ENCODE peak calls at places on chromosomes 16 and 17, in five cellular contexts. N, C, U, R and S are unnamed samples.

GRCh38 chr17:4073983-4074830 is 68.6 kb downstream of the ZZEF1 start:
- DNase-seq in N (no peak), C (no peak), U (no peak), R (no peak), S (no peak)

GRCh38 chr16:12439443-12440232 is 364.0 kb downstream of the CPPED1 start:
- DNase-seq in N (no peak), C (no peak), U (no peak), R (no peak), S (no peak)

GRCh38 chr16:10770907-10771306 is 27.3 kb downstream of the NUBP1 start:
- DNase-seq in N (no peak), C (no peak), U (no peak), R (peak), S (no peak)

GRCh38 chr17:2893422-2893914 is 97.2 kb downstream of the RAP1GAP2 start:
- DNase-seq in N (no peak), C (no peak), U (no peak), R (no peak), S (no peak)

GRCh38 chr17:78197147-78197830 is 10.1 kb downstream of the AFMID start:
- DNase-seq in N (no peak), C (peak), U (no peak), R (no peak), S (no peak)

GRCh38 chr16:4136229-4136813 is 20.1 kb upstream of the ADCY9 start:
- DNase-seq in N (peak), C (no peak), U (no peak), R (no peak), S (no peak)

GRCh38 chr17:82239926-82240505 is 11.2 kb downstream of the SLC16A3 start:
- DNase-seq in N (no peak), C (no peak), U (no peak), R (no peak), S (no peak)

GRCh38 chr16:20898938-20899502 is 1.1 kb downstream of the DCUN1D3 start:
- DNase-seq in N (no peak), C (no peak), U (peak), R (no peak), S (no peak)

GRCh38 chr17:51853857-51854256 is 304.7 kb downstream of the CA10 start:
- DNase-seq in N (no peak), C (no peak), U (no peak), R (no peak), S (no peak)

GRCh38 chr16:63856537-63856936 is 1265.3 kb downstream of the CDH11 start:
- DNase-seq in N (peak), C (peak), U (no peak), R (no peak), S (no peak)

GRCh38 chr17:63652106-63652505 is 29.9 kb downstream of the MAP3K3 start:
- DNase-seq in N (no peak), C (no peak), U (no peak), R (no peak), S (no peak)

GRCh38 chr16:17937003-17937402 is 399.5 kb downstream of the NPIPA8 start:
- DNase-seq in N (no peak), C (no peak), U (no peak), R (no peak), S (no peak)

GRCh38 chr17:20073056-20073979 is 64.2 kb downstream of the SPECC1 start:
- DNase-seq in N (peak), C (no peak), U (peak), R (peak), S (no peak)

GRCh38 chr16:65178151-65178550 is 56.3 kb upstream of the CDH11 start:
- DNase-seq in N (no peak), C (no peak), U (peak), R (no peak), S (no peak)

GRCh38 chr16:81718637-81719036 is 60.5 kb upstream of the PLCG2 start:
- DNase-seq in N (no peak), C (no peak), U (no peak), R (no peak), S (no peak)

GRCh38 chr17:61452301-61453290 is at the start of gene TBX4:
- DNase-seq in N (no peak), C (no peak), U (no peak), R (no peak), S (no peak)

GRCh38 chr17:77867308-77867781 is 91.2 kb upstream of the TNRC6C start:
- DNase-seq in N (no peak), C (no peak), U (no peak), R (no peak), S (no peak)

GRCh38 chr16:5604770-5605169 is 507.2 kb upstream of the EEF2KMT start:
- DNase-seq in N (no peak), C (peak), U (no peak), R (no peak), S (no peak)

GRCh38 chr16:56824335-56824734 is 40.7 kb upstream of the SLC12A3 start:
- DNase-seq in N (peak), C (peak), U (no peak), R (no peak), S (no peak)

GRCh38 chr16:22635345-22635744 is 124.7 kb downstream of the NPIPB5 start:
- DNase-seq in N (no peak), C (no peak), U (no peak), R (no peak), S (no peak)

GRCh38 chr17:48587276-48588073 is 2.6 kb downstream of the HOXB3 start:
- DNase-seq in N (no peak), C (peak), U (no peak), R (no peak), S (no peak)

GRCh38 chr16:23398987-23399805 is 53.8 kb downstream of the COG7 start:
- DNase-seq in N (peak), C (peak), U (no peak), R (no peak), S (no peak)

GRCh38 chr17:67992541-67993152 is 3.6 kb downstream of the C17orf58 start:
- DNase-seq in N (no peak), C (no peak), U (no peak), R (no peak), S (no peak)

GRCh38 chr17:30832438-30832790 is 648 bp downstream of the ATAD5 start:
- DNase-seq in N (no peak), C (no peak), U (no peak), R (no peak), S (no peak)

GRCh38 chr16:56547120-56547948 is 17.5 kb upstream of the MT4 start:
- DNase-seq in N (no peak), C (no peak), U (peak), R (no peak), S (peak)

GRCh38 chr17:17109896-17110295 is 67.6 kb downstream of the MPRIP start:
- DNase-seq in N (peak), C (no peak), U (no peak), R (peak), S (no peak)

GRCh38 chr17:46772013-46772878 is 46.2 kb downstream of the WNT3 start:
- DNase-seq in N (peak), C (no peak), U (no peak), R (peak), S (no peak)

GRCh38 chr16:23801387-23801786 is 34.4 kb upstream of the PRKCB start:
- DNase-seq in N (peak), C (peak), U (peak), R (peak), S (peak)

GRCh38 chr17:72542317-72542716 is 421.5 kb downstream of the SOX9 start:
- DNase-seq in N (no peak), C (no peak), U (no peak), R (no peak), S (no peak)

GRCh38 chr17:78278139-78278741 is 46.8 kb downstream of the TMEM235 start:
- DNase-seq in N (no peak), C (peak), U (no peak), R (no peak), S (no peak)

GRCh38 chr17:45812102-45812501 is 28.0 kb downstream of the CRHR1 start:
- DNase-seq in N (no peak), C (no peak), U (no peak), R (no peak), S (no peak)

GRCh38 chr17:47244697-47245096 is 8.9 kb upstream of the ITGB3 start:
- DNase-seq in N (no peak), C (no peak), U (no peak), R (no peak), S (no peak)

GRCh38 chr17:4375039-4375748 is 8.7 kb upstream of the UBE2G1 start:
- DNase-seq in N (no peak), C (no peak), U (no peak), R (no peak), S (no peak)

GRCh38 chr16:60271382-60272180 is 1537.5 kb upstream of the GOT2 start:
- DNase-seq in N (no peak), C (no peak), U (no peak), R (no peak), S (no peak)

GRCh38 chr17:42651392-42651791 is 7.7 kb upstream of the TUBG2 start:
- DNase-seq in N (no peak), C (no peak), U (no peak), R (no peak), S (no peak)

GRCh38 chr17:10631048-10631700 is 25.9 kb downstream of the MYH3 start:
- DNase-seq in N (no peak), C (peak), U (no peak), R (peak), S (no peak)

GRCh38 chr17:75468779-75469373 is 12.4 kb downstream of the TMEM94 start:
- DNase-seq in N (no peak), C (no peak), U (no peak), R (no peak), S (no peak)

GRCh38 chr17:46986401-46986800 is 7.3 kb upstream of the RPRML start:
- DNase-seq in N (no peak), C (no peak), U (no peak), R (no peak), S (no peak)

GRCh38 chr17:65586899-65587298 is 25.5 kb upstream of the AXIN2 start:
- DNase-seq in N (no peak), C (no peak), U (no peak), R (no peak), S (no peak)

GRCh38 chr17:65589321-65589720 is 27.9 kb upstream of the AXIN2 start:
- DNase-seq in N (no peak), C (no peak), U (no peak), R (no peak), S (peak)

GRCh38 chr17:65584604-65585521 is 23.4 kb upstream of the AXIN2 start:
- DNase-seq in N (no peak), C (no peak), U (peak), R (no peak), S (peak)

GRCh38 chr17:65587602-65588193 is 26.2 kb upstream of the AXIN2 start:
- DNase-seq in N (no peak), C (no peak), U (no peak), R (no peak), S (no peak)

DNA sequence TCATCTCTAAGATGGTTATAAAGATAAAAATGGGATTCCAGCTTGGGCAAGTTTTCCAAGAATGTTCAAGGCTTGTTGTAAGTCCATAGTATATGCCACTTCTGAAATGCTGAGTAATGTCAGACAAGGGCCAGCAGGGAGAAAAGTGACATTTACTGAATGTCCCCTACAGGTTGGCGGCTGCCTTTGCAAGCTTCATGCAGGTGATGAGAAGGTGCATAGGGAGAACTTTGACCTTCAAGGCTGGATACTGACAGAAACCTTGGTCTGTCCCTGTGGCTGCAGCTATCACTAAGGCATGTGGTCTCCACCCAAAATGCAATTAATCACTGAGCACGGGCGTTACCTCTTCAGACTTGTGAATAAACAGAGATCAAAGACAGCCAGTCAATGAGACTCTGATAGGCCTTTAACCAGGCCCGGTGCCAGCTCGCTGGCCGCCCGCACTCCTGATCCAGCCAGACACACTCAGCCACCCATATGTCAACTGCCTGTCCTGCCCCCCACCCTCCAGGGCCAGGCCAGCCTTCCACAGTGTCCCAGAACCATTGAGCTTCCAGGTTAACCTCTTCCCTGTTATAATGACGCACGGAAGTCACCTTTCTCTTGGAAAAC is 26.9 kb upstream of the AXIN2 start:
- DNase-seq in N (peak), C (no peak), U (no peak), R (no peak), S (no peak)
- TF ChIP-seq CTCF in N (no peak), C (peak), U (peak), R (no peak), S (no peak)

DNA sequence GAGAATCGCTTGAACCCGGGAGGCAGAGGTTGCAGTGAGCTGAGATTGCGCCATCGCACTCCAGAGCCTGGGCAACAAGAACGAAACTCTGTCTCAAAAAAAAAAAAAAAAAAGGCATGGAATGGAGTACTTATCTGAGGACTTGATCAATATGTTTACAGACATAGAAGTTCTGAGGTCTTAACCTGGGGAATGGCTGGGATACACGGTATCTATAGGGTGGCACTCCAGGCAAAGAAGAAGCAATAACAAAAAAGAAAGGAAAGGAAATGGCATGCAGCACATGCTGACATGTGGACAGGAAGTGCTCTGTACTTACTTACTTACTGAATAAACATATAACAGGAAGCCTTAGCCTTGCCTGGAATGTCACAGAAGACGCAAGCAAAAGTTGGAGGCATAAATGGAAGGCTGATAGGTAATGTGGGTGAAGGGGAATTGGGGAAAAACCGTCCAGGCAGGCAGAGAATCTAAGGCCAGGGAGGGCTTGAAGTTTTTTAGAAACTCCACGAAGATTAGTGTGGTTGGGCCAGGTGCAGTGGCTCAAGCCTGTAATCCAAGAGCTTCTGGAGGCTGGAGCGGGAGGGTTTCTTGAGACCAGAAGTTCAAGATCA is 10.1 kb upstream of the SPOP start:
- DNase-seq in N (no peak), C (no peak), U (peak), R (no peak), S (no peak)
- H3K4me3 ChIP-seq in N (no peak), C (no peak), U (no peak), R (peak), S (no peak)

DNA sequence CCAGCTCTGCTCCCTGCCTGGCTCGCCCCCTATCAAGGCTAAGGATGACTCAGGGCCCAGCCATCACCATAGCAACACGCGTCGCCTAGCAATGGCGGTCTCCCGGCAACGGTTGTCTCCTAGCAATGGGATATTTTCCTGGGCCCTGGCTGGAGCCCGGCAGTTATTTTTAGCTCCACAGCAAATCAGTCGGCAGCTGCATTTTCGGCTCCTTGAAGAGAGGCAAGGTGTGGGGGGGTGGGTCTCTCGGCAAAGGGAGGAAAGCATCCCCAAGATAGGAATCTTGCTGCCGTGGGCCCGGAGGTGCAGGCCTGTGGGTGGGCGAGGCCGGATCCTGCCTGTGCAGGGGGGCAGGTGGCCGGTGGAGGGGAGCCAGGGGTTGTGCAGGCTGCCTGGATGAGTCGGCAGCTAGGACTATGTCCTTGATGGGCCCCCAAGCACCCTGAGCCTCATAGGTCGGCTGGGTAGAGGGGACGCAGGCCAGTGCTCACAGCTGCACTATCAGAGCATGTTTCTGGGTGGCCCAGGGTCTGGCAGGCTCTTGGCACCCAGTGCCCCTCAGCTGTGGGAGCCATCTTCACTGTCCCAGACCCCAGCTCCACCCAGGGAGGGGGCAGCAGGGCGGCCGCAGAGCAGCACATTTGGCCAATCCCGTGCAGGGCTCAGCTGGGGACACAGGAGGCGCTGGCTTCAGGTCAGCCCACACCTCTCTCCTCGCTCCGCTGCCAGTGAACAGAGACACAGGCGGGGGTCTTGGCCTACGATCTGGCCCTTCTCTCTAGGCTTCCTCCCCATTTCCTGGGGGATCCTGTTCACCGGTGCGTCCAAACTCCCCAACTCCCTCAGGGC is 4.3 kb upstream of the FBXL16 start:
- DNase-seq in N (no peak), C (peak), U (peak), R (no peak), S (no peak)
- TF ChIP-seq CTCF in N (no peak), C (peak), U (no peak), R (no peak), S (no peak)

GRCh38 chr17:1865252-1866037 is 35.6 kb downstream of the RPA1 start:
- DNase-seq in N (no peak), C (peak), U (peak), R (peak), S (peak)

GRCh38 chr17:1861391-1862010 is 31.7 kb downstream of the RPA1 start:
- DNase-seq in N (no peak), C (no peak), U (no peak), R (no peak), S (no peak)

GRCh38 chr17:1860978-1861377 is 31.2 kb downstream of the RPA1 start:
- DNase-seq in N (no peak), C (no peak), U (no peak), R (no peak), S (no peak)
- H3K4me3 ChIP-seq in N (no peak), C (no peak), U (no peak), R (no peak), S (no peak)

GRCh38 chr17:55965051-55965450 is 188.2 kb upstream of the ANKFN1 start:
- DNase-seq in N (no peak), C (no peak), U (no peak), R (no peak), S (no peak)
- TF ChIP-seq CTCF in N (no peak), C (peak), U (no peak), R (no peak), S (no peak)

DNA sequence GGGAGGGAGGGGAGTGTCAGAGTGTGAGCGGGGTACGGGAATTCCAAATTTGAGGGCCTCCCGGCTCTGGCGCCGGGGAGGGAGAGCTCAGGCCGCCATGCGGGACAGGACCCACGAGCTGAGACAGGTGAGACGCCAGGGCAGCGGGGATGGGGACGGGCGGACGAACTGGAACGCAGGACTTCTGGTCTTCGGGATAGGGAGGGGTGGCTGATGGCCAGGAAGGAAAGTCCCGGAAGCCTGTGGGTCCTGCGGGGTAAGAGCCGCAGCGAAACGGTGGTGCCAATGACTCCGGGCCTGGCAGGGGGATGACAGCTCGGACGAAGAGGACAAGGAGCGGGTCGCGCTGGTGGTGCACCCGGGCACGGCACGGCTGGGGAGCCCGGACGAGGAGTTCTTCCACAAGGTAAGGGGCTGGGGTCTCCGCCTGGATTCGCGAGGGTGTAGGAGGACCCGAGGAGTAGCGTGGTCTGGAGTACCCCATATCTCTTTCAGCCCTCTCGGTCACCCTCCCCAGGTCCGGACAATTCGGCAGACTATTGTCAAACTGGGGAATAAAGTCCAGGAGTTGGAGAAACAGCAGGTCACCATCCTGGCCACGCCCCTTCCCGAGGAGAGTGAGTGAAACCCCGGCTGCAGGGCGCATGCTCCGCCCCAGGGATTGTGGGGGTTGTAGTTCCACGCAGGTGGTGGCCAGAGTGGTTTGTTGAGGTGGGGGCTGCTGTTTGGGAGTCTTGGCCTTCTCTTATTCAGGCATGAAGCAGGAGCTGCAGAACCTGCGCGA is 543 bp downstream of the STX4 start:
- DNase-seq in N (peak), C (peak), U (peak), R (peak), S (peak)
- H3K4me3 ChIP-seq in N (peak), C (peak), U (peak), R (peak), S (peak)

GRCh38 chr17:40422990-40423611 is 5.4 kb upstream of the TOP2A start:
- DNase-seq in N (no peak), C (no peak), U (no peak), R (no peak), S (no peak)
- TF ChIP-seq CTCF in N (no peak), C (peak), U (peak), R (no peak), S (peak)